ENCODE peak calls at places on chromosomes 16 and 17, in six cellular contexts. L is transverse colon, O is body of pancreas, M is HCT116, A is upper lobe of right lung, D is psoas muscle. Y is an unnamed sample. For H3K27me3, the result is how much of the 10 kb centered on the place peaks cover.

GRCh38 chr17:8366231-8366630 is 10.3 kb downstream of the KRABD2 start:
- DNase-seq in L (no peak), O (no peak), M (no peak), A (no peak), D (no peak), Y (no peak)

GRCh38 chr16:48538746-48539484 is 71.1 kb downstream of the N4BP1 start:
- DNase-seq in L (no peak), O (no peak), M (no peak), A (no peak), D (no peak), Y (no peak)

GRCh38 chr17:43068570-43069367 is 43.7 kb downstream of the RND2 start:
- DNase-seq in L (no peak), O (no peak), M (no peak), A (no peak), D (no peak), Y (no peak)

GRCh38 chr17:50356418-50356817 is 10.5 kb downstream of the XYLT2 start:
- DNase-seq in L (no peak), O (no peak), M (no peak), A (no peak), D (no peak), Y (no peak)

GRCh38 chr17:41687828-41688640 is 651 bp upstream of the EIF1 start:
- DNase-seq in L (peak), O (peak), M (no peak), A (peak), D (peak), Y (peak)

GRCh38 chr17:67392111-67392510 is 15.0 kb downstream of the PITPNC1 start:
- DNase-seq in L (no peak), O (no peak), M (no peak), A (no peak), D (no peak), Y (no peak)

GRCh38 chr16:74695450-74696422 is 4.9 kb downstream of the MLKL start:
- DNase-seq in L (peak), O (peak), M (peak), A (peak), D (peak), Y (peak)

GRCh38 chr17:75845058-75845711 is 981 bp upstream of the UNC13D start:
- DNase-seq in L (peak), O (peak), M (peak), A (peak), D (peak), Y (peak)

GRCh38 chr17:3848229-3848628 is 2.2 kb upstream of the NCBP3 start:
- DNase-seq in L (no peak), O (no peak), M (no peak), A (no peak), D (no peak), Y (no peak)

GRCh38 chr16:65967376-65967775 is 399.1 kb upstream of the CDH5 start:
- DNase-seq in L (no peak), O (no peak), M (no peak), A (no peak), D (no peak), Y (no peak)

GRCh38 chr17:28173801-28174200 is 131.3 kb downstream of the NLK start:
- DNase-seq in L (no peak), O (no peak), M (no peak), A (no peak), D (no peak), Y (no peak)

GRCh38 chr17:586920-587319 is 127.7 kb downstream of the VPS53 start:
- DNase-seq in L (no peak), O (no peak), M (no peak), A (no peak), D (no peak), Y (no peak)

GRCh38 chr17:31857920-31858646 is 961 bp downstream of the COPRS start:
- DNase-seq in L (no peak), O (no peak), M (no peak), A (no peak), D (no peak), Y (peak)

GRCh38 chr16:30983898-30984610 is 953 bp upstream of the HSD3B7 start:
- DNase-seq in L (no peak), O (no peak), M (no peak), A (no peak), D (no peak), Y (no peak)

GRCh38 chr16:76441391-76441790 is 164.2 kb downstream of the CNTNAP4 start:
- DNase-seq in L (no peak), O (no peak), M (no peak), A (no peak), D (no peak), Y (no peak)

GRCh38 chr16:84084570-84085270 is 32.0 kb downstream of the MBTPS1 start:
- DNase-seq in L (peak), O (peak), M (peak), A (peak), D (peak), Y (peak)

GRCh38 chr17:56269998-56270397 is 116.7 kb downstream of the ANKFN1 start:
- DNase-seq in L (no peak), O (no peak), M (no peak), A (no peak), D (no peak), Y (no peak)

GRCh38 chr17:65966311-65966710 is 225.6 kb downstream of the CEP112 start:
- DNase-seq in L (no peak), O (no peak), M (no peak), A (no peak), D (no peak), Y (no peak)

DNA sequence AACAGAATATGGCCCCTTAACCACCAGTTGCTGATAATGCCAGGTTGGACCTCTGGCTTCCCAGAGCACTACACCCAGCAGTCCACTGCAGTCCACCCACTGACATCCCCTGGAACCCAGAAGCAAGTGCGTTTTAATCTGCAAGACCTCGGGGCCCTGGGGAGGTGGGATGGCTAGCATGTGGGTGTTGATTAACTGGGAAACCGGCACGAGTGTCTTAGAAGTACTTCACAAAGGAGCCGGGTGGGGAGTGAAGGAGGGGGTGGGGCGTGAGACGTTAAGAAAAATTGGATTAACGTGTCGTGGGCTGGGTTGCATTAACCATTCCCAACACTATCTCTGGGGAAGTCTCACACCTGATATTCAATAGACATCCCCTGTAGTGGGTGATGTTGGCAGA is 6.1 kb upstream of the HIC1 start:
- DNase-seq in L (no peak), O (no peak), M (no peak), A (no peak), D (no peak), Y (no peak)
- H3K27me3 ChIP-seq in L (under half), O (under half), M (under half), A (under half), D (under half), Y (under half)

DNA sequence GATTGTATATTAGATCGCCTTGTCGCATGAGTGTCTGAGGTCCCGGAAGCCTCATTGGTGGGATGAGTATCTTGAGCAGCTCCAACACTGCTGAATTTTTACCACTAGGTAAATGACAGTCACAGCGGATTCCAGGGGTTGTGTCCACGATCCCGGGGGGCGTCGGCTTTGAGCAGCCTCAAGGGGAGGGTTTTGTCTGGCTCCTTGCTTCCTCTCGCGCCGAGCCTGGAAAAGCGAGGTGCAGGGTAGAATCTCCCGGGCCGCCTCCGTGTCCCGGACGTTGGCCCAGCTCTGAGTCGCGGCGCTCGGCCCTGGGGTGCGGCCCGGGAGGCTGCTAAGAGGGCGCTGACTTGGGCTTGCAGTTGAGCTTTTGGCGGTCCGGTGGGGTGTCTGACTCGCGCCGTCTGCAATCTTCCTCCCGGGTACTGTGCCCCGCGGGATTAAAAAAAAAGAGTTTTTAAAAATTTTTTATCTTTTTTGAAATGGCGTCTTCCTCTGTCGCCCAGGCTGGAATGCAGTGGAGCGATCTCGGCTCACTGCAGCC is 4.5 kb downstream of the OR1F1 start:
- DNase-seq in L (no peak), O (no peak), M (no peak), A (no peak), D (no peak), Y (no peak)
- H3K27me3 ChIP-seq in L (half or more), O (half or more), M (under half), A (half or more), D (under half), Y (under half)

GRCh38 chr16:2964416-2965223 is 545 bp downstream of the KREMEN2 start:
- DNase-seq in L (peak), O (no peak), M (peak), A (no peak), D (peak), Y (no peak)

GRCh38 chr16:2963611-2964415 is at the start of gene KREMEN2:
- DNase-seq in L (peak), O (no peak), M (peak), A (no peak), D (peak), Y (no peak)

GRCh38 chr16:2960183-2961010 is 3.7 kb upstream of the KREMEN2 start:
- DNase-seq in L (peak), O (no peak), M (no peak), A (no peak), D (peak), Y (no peak)

GRCh38 chr16:2963074-2963610 is 933 bp upstream of the KREMEN2 start:
- DNase-seq in L (peak), O (no peak), M (no peak), A (no peak), D (no peak), Y (no peak)

DNA sequence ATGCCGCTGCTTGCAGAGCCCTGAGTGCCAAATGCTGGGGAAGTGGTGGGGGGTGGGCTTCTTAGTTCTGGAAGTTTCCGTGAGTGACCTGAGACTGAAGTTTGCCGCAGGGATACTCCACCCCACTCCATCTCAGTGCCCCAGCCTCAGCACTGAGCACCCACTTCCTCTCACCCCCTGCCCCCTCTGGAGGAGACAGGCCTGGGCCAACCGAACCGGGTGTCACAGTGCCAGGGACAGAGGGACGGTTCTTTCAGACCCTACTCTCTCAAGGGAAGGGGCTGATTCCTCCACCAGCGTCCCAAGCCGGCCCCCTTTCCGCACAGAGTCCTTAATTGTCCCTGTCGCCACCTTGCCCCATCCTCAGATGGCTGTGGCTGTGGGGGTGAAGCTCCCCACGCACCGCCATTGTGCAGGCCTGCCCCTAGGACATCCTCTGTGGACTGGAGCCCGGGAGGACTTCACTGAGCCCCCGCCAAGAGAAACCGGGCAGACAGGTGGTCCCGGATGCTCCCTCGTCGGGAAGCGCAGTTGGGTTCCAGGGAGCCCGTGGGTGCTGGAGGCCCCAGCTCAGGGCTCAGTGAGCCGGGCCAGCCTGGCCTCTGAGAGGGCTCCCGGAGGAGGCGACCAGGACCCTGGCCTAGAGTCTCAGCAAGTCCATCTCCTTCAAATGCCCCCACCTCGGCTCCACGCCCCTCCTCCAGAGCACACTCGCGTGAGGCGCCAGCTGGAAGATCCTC is 1.6 kb upstream of the KREMEN2 start:
- DNase-seq in L (no peak), O (no peak), M (no peak), A (no peak), D (peak), Y (no peak)
- H3K27me3 ChIP-seq in L (half or more), O (under half), M (under half), A (half or more), D (under half), Y (under half)

DNA sequence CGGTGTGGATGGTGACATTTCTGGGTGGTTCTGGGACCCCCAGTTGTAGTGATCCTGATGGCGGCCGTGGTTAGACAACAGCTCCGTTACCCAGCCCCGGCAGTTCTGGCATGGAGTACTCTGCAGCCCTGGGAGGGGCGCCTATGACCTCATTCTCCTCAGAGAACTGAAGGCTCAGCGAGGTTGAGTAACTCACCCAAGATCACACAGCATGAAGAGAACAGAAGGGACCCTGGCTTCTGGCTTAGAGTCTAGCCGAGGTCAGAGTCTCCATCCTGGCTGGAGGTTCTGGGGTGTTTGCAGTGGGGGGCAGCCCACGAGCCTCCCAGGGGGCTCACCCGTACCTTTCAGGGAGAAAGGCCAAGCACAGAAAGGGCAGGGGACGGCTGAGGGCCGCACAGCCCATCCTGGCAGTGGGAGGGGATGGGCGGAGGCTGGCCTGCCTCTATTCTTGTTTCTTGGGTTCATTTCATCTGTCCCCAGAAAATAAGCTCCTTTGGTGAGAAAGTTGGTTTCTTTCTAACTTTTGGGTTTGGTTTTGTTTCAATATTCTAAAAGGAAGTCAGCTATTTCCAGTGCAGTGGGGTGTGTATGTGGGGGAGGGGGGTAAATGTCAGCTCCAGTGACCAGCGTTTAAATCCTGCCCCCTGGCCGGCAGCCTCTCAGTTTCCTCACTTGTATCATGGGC is 13.2 kb downstream of the ZFPM1 start:
- DNase-seq in L (no peak), O (no peak), M (no peak), A (no peak), D (no peak), Y (no peak)
- H3K27me3 ChIP-seq in L (under half), O (under half), M (under half), A (under half), D (under half), Y (under half)

GRCh38 chr16:86062271-86062965 is 163.5 kb downstream of the IRF8 start:
- DNase-seq in L (no peak), O (no peak), M (no peak), A (no peak), D (no peak), Y (no peak)
- H3K27me3 ChIP-seq in L (under half), O (under half), M (under half), A (under half), D (under half), Y (under half)

DNA sequence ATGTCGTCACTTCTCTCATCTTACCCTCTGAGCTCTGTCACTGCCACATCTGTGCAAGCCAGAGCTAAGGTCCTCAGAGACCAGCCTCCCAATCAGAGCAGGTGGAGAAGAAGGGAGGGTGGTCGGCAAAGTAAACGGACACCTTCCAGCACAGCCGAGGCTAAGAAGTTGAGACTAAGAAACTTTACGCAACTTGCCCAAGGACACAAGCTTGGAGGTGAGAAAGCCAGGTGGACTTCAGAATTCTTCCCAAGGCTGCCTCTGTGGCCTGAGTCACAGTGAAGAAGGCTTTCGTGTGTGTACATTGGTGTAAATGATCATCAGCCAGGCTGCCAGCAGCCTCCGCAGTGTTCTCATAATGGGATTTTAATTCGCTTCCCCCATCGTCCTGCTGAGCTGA is 125.1 kb upstream of the RPL38 start:
- DNase-seq in L (no peak), O (no peak), M (no peak), A (no peak), D (no peak), Y (no peak)
- H3K27me3 ChIP-seq in L (under half), O (under half), M (under half), A (under half), D (under half), Y (under half)

GRCh38 chr17:48616719-48617514 is 1.8 kb upstream of the HOXB8 start:
- DNase-seq in L (no peak), O (no peak), M (no peak), A (no peak), D (no peak), Y (no peak)
- H3K27me3 ChIP-seq in L (half or more), O (half or more), M (under half), A (half or more), D (under half), Y (under half)

Y was measured in aorta.